ENCODE peak calls at places on chromosomes 16 and 17, in five cellular contexts. P is tibial nerve, I is right cardiac atrium, C is lower leg skin, A is neural crest cell. J is an unnamed sample.

GRCh38 chr17:61073799-61074513 is 325.7 kb upstream of the TBX2 start:
- DNase-seq in P (no peak), I (no peak), C (no peak), A (no peak), J (no peak)

GRCh38 chr16:17235147-17235817 is 235.5 kb downstream of the XYLT1 start:
- DNase-seq in P (no peak), I (no peak), C (no peak), A (no peak), J (no peak)

GRCh38 chr17:31493656-31494155 is 102.2 kb downstream of the RAB11FIP4 start:
- DNase-seq in P (no peak), I (no peak), C (no peak), A (no peak), J (no peak)

GRCh38 chr17:57120814-57121213 is 35.8 kb downstream of the AKAP1 start:
- DNase-seq in P (no peak), I (no peak), C (no peak), A (no peak), J (no peak)

GRCh38 chr17:59641799-59642484 is 22.2 kb downstream of the CLTC start:
- DNase-seq in P (no peak), I (no peak), C (no peak), A (no peak), J (peak; percentile 63)

GRCh38 chr16:88941051-88941932 is 35.7 kb downstream of the CBFA2T3 start:
- DNase-seq in P (no peak), I (no peak), C (no peak), A (no peak), J (no peak)

GRCh38 chr16:58499092-58499511 is 841 bp upstream of the NDRG4 start:
- DNase-seq in P (no peak), I (no peak), C (no peak), A (no peak), J (no peak)

GRCh38 chr16:79651363-79651762 is 50.8 kb upstream of the MAF start:
- DNase-seq in P (peak; percentile 35), I (peak; percentile 75), C (peak; percentile 77), A (no peak), J (no peak)

GRCh38 chr17:73166731-73167581 is 2.1 kb downstream of the SSTR2 start:
- DNase-seq in P (no peak), I (no peak), C (no peak), A (no peak), J (no peak)

GRCh38 chr17:57609125-57609877 is 135.8 kb downstream of the CCDC182 start:
- DNase-seq in P (no peak), I (no peak), C (no peak), A (no peak), J (no peak)

GRCh38 chr17:7238418-7239090 is 703 bp downstream of the PHF23 start:
- DNase-seq in P (no peak), I (no peak), C (no peak), A (no peak), J (no peak)

GRCh38 chr16:27199747-27200146 is 3.6 kb upstream of the KDM8 start:
- DNase-seq in P (no peak), I (no peak), C (no peak), A (no peak), J (peak; percentile 73)

GRCh38 chr16:13631213-13631767 is 288.7 kb upstream of the ERCC4 start:
- DNase-seq in P (no peak), I (no peak), C (no peak), A (no peak), J (no peak)

GRCh38 chr17:82570282-82570681 is 50.8 kb downstream of the FOXK2 start:
- DNase-seq in P (no peak), I (no peak), C (no peak), A (no peak), J (no peak)

GRCh38 chr16:68426355-68426652 is 22.0 kb downstream of the SMPD3 start:
- DNase-seq in P (no peak), I (no peak), C (no peak), A (no peak), J (no peak)

GRCh38 chr17:2049333-2050245 is 5.3 kb upstream of the HIC1 start:
- DNase-seq in P (peak; percentile 82), I (peak; percentile 91), C (peak; percentile 79), A (peak; percentile 73), J (no peak)

GRCh38 chr16:26729917-26730541 is 336.7 kb upstream of the C16orf82 start:
- DNase-seq in P (no peak), I (no peak), C (no peak), A (no peak), J (no peak)

GRCh38 chr17:57987582-57988300 is at the start of gene VEZF1:
- DNase-seq in P (peak; percentile 42), I (peak; percentile 80), C (peak; percentile 47), A (peak; percentile 67), J (no peak)

GRCh38 chr17:17137731-17138585 is 68.2 kb downstream of the PLD6 start:
- DNase-seq in P (no peak), I (no peak), C (no peak), A (no peak), J (no peak)

GRCh38 chr16:52578007-52578828 is 31.3 kb upstream of the TOX3 start:
- DNase-seq in P (no peak), I (no peak), C (no peak), A (no peak), J (no peak)

GRCh38 chr17:3907483-3908216 is 8.6 kb downstream of the P2RX1 start:
- DNase-seq in P (no peak), I (no peak), C (no peak), A (no peak), J (no peak)

GRCh38 chr17:78993241-78993956 is 13.7 kb upstream of the LGALS3BP start:
- DNase-seq in P (peak; percentile 59), I (peak; percentile 24), C (no peak), A (peak; percentile 68), J (no peak)

GRCh38 chr17:4170639-4171280 is 27.8 kb downstream of the CYB5D2 start:
- DNase-seq in P (no peak), I (no peak), C (no peak), A (no peak), J (no peak)

GRCh38 chr17:68383443-68384321 is 73.6 kb downstream of the WIPI1 start:
- DNase-seq in P (no peak), I (peak; percentile 38), C (no peak), A (no peak), J (no peak)

GRCh38 chr17:28335959-28336871 is 654 bp downstream of the TNFAIP1 start:
- DNase-seq in P (no peak), I (peak; percentile 81), C (peak; percentile 51), A (peak; percentile 18), J (no peak)

GRCh38 chr17:44304651-44305050 is 3.8 kb upstream of the RUNDC3A start:
- DNase-seq in P (no peak), I (no peak), C (no peak), A (no peak), J (no peak)

GRCh38 chr17:46732754-46733398 is 85.6 kb downstream of the WNT3 start:
- DNase-seq in P (no peak), I (no peak), C (no peak), A (peak; percentile 51), J (no peak)